ENCODE peak calls at places on chromosomes 7 and 10, in six cellular contexts. One of them, this sample, is unnamed.

GRCh38 chr10:128042131-128042610 is 84.1 kb downstream of the MKI67 start:
- DNase-seq in GM12865: no peak
- DNase-seq in HFFc6: no peak
- DNase-seq in activated T-helper 1 cell treated with Interleukin-2 at 50 U/mL for 16 hours: no peak
- DNase-seq in NCI-H226: no peak
- DNase-seq in fibroblast of pulmonary artery: no peak
- DNase-seq in this sample: no peak

GRCh38 chr10:125005312-125006187 is 63.6 kb downstream of the ZRANB1 start:
- DNase-seq in GM12865: no peak
- DNase-seq in HFFc6: no peak
- DNase-seq in activated T-helper 1 cell treated with Interleukin-2 at 50 U/mL for 16 hours: no peak
- DNase-seq in NCI-H226: no peak
- DNase-seq in fibroblast of pulmonary artery: no peak
- DNase-seq in this sample: no peak

GRCh38 chr7:81692146-81692905 is 77.5 kb downstream of the HGF start:
- DNase-seq in GM12865: no peak
- DNase-seq in HFFc6: peak; percentile 18
- DNase-seq in activated T-helper 1 cell treated with Interleukin-2 at 50 U/mL for 16 hours: no peak
- DNase-seq in NCI-H226: no peak
- DNase-seq in fibroblast of pulmonary artery: peak; percentile 34
- DNase-seq in this sample: no peak

GRCh38 chr10:92990615-92991014 is 70.0 kb upstream of the CYP26C1 start:
- DNase-seq in GM12865: peak; percentile 27
- DNase-seq in HFFc6: peak; percentile 30
- DNase-seq in activated T-helper 1 cell treated with Interleukin-2 at 50 U/mL for 16 hours: no peak
- DNase-seq in NCI-H226: no peak
- DNase-seq in fibroblast of pulmonary artery: no peak
- DNase-seq in this sample: no peak

GRCh38 chr7:34225193-34225592 is 319.9 kb downstream of the BMPER start:
- DNase-seq in GM12865: no peak
- DNase-seq in HFFc6: no peak
- DNase-seq in activated T-helper 1 cell treated with Interleukin-2 at 50 U/mL for 16 hours: no peak
- DNase-seq in NCI-H226: no peak
- DNase-seq in fibroblast of pulmonary artery: no peak
- DNase-seq in this sample: no peak

GRCh38 chr10:16381083-16381482 is 55.7 kb upstream of the PTER start:
- DNase-seq in GM12865: peak; percentile 15
- DNase-seq in HFFc6: no peak
- DNase-seq in activated T-helper 1 cell treated with Interleukin-2 at 50 U/mL for 16 hours: no peak
- DNase-seq in NCI-H226: peak; percentile 77
- DNase-seq in fibroblast of pulmonary artery: no peak
- DNase-seq in this sample: no peak

GRCh38 chr7:81846398-81846797 is 76.6 kb upstream of the HGF start:
- DNase-seq in GM12865: peak; percentile 57
- DNase-seq in HFFc6: peak; percentile 42
- DNase-seq in activated T-helper 1 cell treated with Interleukin-2 at 50 U/mL for 16 hours: no peak
- DNase-seq in NCI-H226: no peak
- DNase-seq in fibroblast of pulmonary artery: peak; percentile 76
- DNase-seq in this sample: peak; percentile 56

GRCh38 chr7:1210979-1211608 is 21.6 kb upstream of the UNCX start:
- DNase-seq in GM12865: no peak
- DNase-seq in HFFc6: no peak
- DNase-seq in activated T-helper 1 cell treated with Interleukin-2 at 50 U/mL for 16 hours: no peak
- DNase-seq in NCI-H226: no peak
- DNase-seq in fibroblast of pulmonary artery: no peak
- DNase-seq in this sample: no peak

GRCh38 chr7:90719159-90719558 is 123.0 kb downstream of the CDK14 start:
- DNase-seq in GM12865: no peak
- DNase-seq in HFFc6: no peak
- DNase-seq in activated T-helper 1 cell treated with Interleukin-2 at 50 U/mL for 16 hours: no peak
- DNase-seq in NCI-H226: no peak
- DNase-seq in fibroblast of pulmonary artery: no peak
- DNase-seq in this sample: no peak

GRCh38 chr7:5699951-5700384 is 81.5 kb downstream of the RNF216 start:
- DNase-seq in GM12865: peak; percentile 96
- DNase-seq in HFFc6: no peak
- DNase-seq in activated T-helper 1 cell treated with Interleukin-2 at 50 U/mL for 16 hours: peak; percentile 34
- DNase-seq in NCI-H226: no peak
- DNase-seq in fibroblast of pulmonary artery: no peak
- DNase-seq in this sample: no peak

GRCh38 chr10:98488669-98489430 is 42.1 kb upstream of the HPS1 start:
- DNase-seq in GM12865: no peak
- DNase-seq in HFFc6: no peak
- DNase-seq in activated T-helper 1 cell treated with Interleukin-2 at 50 U/mL for 16 hours: no peak
- DNase-seq in NCI-H226: peak; percentile 26
- DNase-seq in fibroblast of pulmonary artery: peak; percentile 49
- DNase-seq in this sample: peak; percentile 62

GRCh38 chr7:129969881-129970446 is 17.2 kb upstream of the UBE2H start:
- DNase-seq in GM12865: no peak
- DNase-seq in HFFc6: peak; percentile 81
- DNase-seq in activated T-helper 1 cell treated with Interleukin-2 at 50 U/mL for 16 hours: no peak
- DNase-seq in NCI-H226: peak; percentile 97
- DNase-seq in fibroblast of pulmonary artery: peak; percentile 91
- DNase-seq in this sample: peak; percentile 30

GRCh38 chr7:47945261-47946015 is 2.8 kb downstream of the PKD1L1 start:
- DNase-seq in GM12865: peak; percentile 77
- DNase-seq in HFFc6: peak; percentile 45
- DNase-seq in activated T-helper 1 cell treated with Interleukin-2 at 50 U/mL for 16 hours: peak; percentile 40
- DNase-seq in NCI-H226: no peak
- DNase-seq in fibroblast of pulmonary artery: peak; percentile 75
- DNase-seq in this sample: peak; percentile 44

GRCh38 chr10:46524471-46525176 is 31.8 kb downstream of the GPRIN2 start:
- DNase-seq in GM12865: no peak
- DNase-seq in HFFc6: peak; percentile 92
- DNase-seq in activated T-helper 1 cell treated with Interleukin-2 at 50 U/mL for 16 hours: no peak
- DNase-seq in NCI-H226: peak; percentile 98
- DNase-seq in fibroblast of pulmonary artery: peak; percentile 84
- DNase-seq in this sample: no peak

GRCh38 chr7:157551325-157552070 is 214.7 kb downstream of the DNAJB6 start:
- DNase-seq in GM12865: no peak
- DNase-seq in HFFc6: no peak
- DNase-seq in activated T-helper 1 cell treated with Interleukin-2 at 50 U/mL for 16 hours: no peak
- DNase-seq in NCI-H226: no peak
- DNase-seq in fibroblast of pulmonary artery: no peak
- DNase-seq in this sample: no peak

GRCh38 chr10:22016046-22016705 is 12.6 kb upstream of the DNAJC1 start:
- DNase-seq in GM12865: no peak
- DNase-seq in HFFc6: no peak
- DNase-seq in activated T-helper 1 cell treated with Interleukin-2 at 50 U/mL for 16 hours: no peak
- DNase-seq in NCI-H226: peak; percentile 8
- DNase-seq in fibroblast of pulmonary artery: no peak
- DNase-seq in this sample: no peak

GRCh38 chr7:46532571-46532970 is 611.5 kb upstream of the IGFBP3 start:
- DNase-seq in GM12865: no peak
- DNase-seq in HFFc6: no peak
- DNase-seq in activated T-helper 1 cell treated with Interleukin-2 at 50 U/mL for 16 hours: no peak
- DNase-seq in NCI-H226: no peak
- DNase-seq in fibroblast of pulmonary artery: no peak
- DNase-seq in this sample: no peak

GRCh38 chr7:51366930-51367613 is 50.5 kb upstream of the COBL start:
- DNase-seq in GM12865: peak; percentile 36
- DNase-seq in HFFc6: peak; percentile 23
- DNase-seq in activated T-helper 1 cell treated with Interleukin-2 at 50 U/mL for 16 hours: no peak
- DNase-seq in NCI-H226: peak; percentile 27
- DNase-seq in fibroblast of pulmonary artery: peak; percentile 55
- DNase-seq in this sample: peak; percentile 36

GRCh38 chr10:116665541-116666125 is 44.9 kb downstream of the PNLIPRP2 start:
- DNase-seq in GM12865: no peak
- DNase-seq in HFFc6: no peak
- DNase-seq in activated T-helper 1 cell treated with Interleukin-2 at 50 U/mL for 16 hours: no peak
- DNase-seq in NCI-H226: no peak
- DNase-seq in fibroblast of pulmonary artery: peak; percentile 45
- DNase-seq in this sample: peak; percentile 9

GRCh38 chr7:148871030-148871429 is 13.1 kb downstream of the EZH2 start:
- DNase-seq in GM12865: no peak
- DNase-seq in HFFc6: no peak
- DNase-seq in activated T-helper 1 cell treated with Interleukin-2 at 50 U/mL for 16 hours: no peak
- DNase-seq in NCI-H226: no peak
- DNase-seq in fibroblast of pulmonary artery: no peak
- DNase-seq in this sample: no peak

GRCh38 chr10:71989658-71990454 is 25.7 kb downstream of the CHST3 start:
- DNase-seq in GM12865: no peak
- DNase-seq in HFFc6: no peak
- DNase-seq in activated T-helper 1 cell treated with Interleukin-2 at 50 U/mL for 16 hours: no peak
- DNase-seq in NCI-H226: no peak
- DNase-seq in fibroblast of pulmonary artery: no peak
- DNase-seq in this sample: no peak

This sample was measured in foreskin melanocyte.